ENCODE peak calls at places on chromosomes 6 and 20, in four cellular contexts. U is pancreas, N is cardiac muscle cell, M is breast epithelium. F is an unnamed sample.

GRCh38 chr20:32580970-32581838 is 3.9 kb downstream of the NOL4L start:
- DNase-seq in N (peak; percentile 67), M (no peak), U (no peak), F (no peak)

GRCh38 chr6:11110921-11111768 is at the start of gene ERVFRD-1:
- DNase-seq in M (no peak), U (no peak), N (no peak), F (no peak)

GRCh38 chr6:22821664-22822320 is 252.4 kb downstream of the HDGFL1 start:
- DNase-seq in U (no peak), N (no peak), M (no peak), F (no peak)

GRCh38 chr20:63064745-63065711 is 58.3 kb upstream of the BHLHE23 start:
- DNase-seq in N (no peak), U (no peak), M (no peak), F (no peak)

GRCh38 chr6:39357998-39358686 is 35.6 kb upstream of the KCNK16 start:
- DNase-seq in N (peak; percentile 82), U (peak; percentile 54), M (no peak), F (peak; percentile 74)

GRCh38 chr20:61903575-61904340 is 161.9 kb downstream of the TAF4 start:
- DNase-seq in N (no peak), M (no peak), U (no peak), F (no peak)

GRCh38 chr6:39931607-39932006 is 2.7 kb downstream of the MOCS1 start:
- DNase-seq in U (no peak), M (no peak), N (no peak), F (no peak)

GRCh38 chr20:36314734-36315544 is 8.8 kb downstream of the DLGAP4 start:
- DNase-seq in N (no peak), M (no peak), U (no peak), F (no peak)

GRCh38 chr20:23344336-23344735 is 6.3 kb upstream of the NXT1 start:
- DNase-seq in M (no peak), N (peak; percentile 85), U (no peak), F (no peak)

GRCh38 chr6:32932132-32932868 is 8.5 kb downstream of the HLA-DMB start:
- DNase-seq in M (no peak), N (no peak), U (no peak), F (no peak)

GRCh38 chr6:30200551-30201281 is 12.5 kb downstream of the TRIM26 start:
- DNase-seq in M (no peak), N (no peak), U (no peak), F (no peak)

GRCh38 chr20:46186210-46186609 is 68.1 kb downstream of the CD40 start:
- DNase-seq in M (no peak), N (no peak), U (no peak), F (no peak)

GRCh38 chr6:44594471-44594870 is 207.0 kb downstream of the CDC5L start:
- DNase-seq in M (no peak), N (peak; percentile 25), U (no peak), F (no peak)

GRCh38 chr20:58023346-58023745 is 205.1 kb downstream of the ANKRD60 start:
- DNase-seq in N (no peak), M (no peak), U (no peak), F (no peak)

GRCh38 chr20:37270586-37271420 is 9.2 kb upstream of the GHRH start:
- DNase-seq in N (no peak), M (no peak), U (no peak), F (no peak)

GRCh38 chr6:133814797-133815196 is 74.1 kb upstream of the TCF21 start:
- DNase-seq in U (no peak), M (no peak), N (no peak), F (peak; percentile 84)

GRCh38 chr20:63260521-63260920 is 6.3 kb upstream of the NKAIN4 start:
- DNase-seq in N (no peak), M (no peak), U (no peak), F (no peak)

GRCh38 chr6:119353696-119354095 is 4.1 kb upstream of the MAN1A1 start:
- DNase-seq in N (no peak), M (no peak), U (no peak), F (no peak)

GRCh38 chr6:44275749-44276648 is 5.7 kb downstream of the TMEM151B start:
- DNase-seq in N (no peak), M (no peak), U (no peak), F (no peak)

GRCh38 chr20:52621401-52621800 is 350.8 kb upstream of the TSHZ2 start:
- DNase-seq in N (no peak), M (no peak), U (no peak), F (no peak)

GRCh38 chr6:144581807-144582537 is 296.8 kb downstream of the UTRN start:
- DNase-seq in U (peak; percentile 17), N (peak; percentile 49), M (no peak), F (peak; percentile 71)

GRCh38 chr20:46721476-46721875 is 12.0 kb downstream of the SLC2A10 start:
- DNase-seq in U (no peak), M (no peak), N (no peak), F (no peak)

GRCh38 chr6:170110201-170111140 is 180.4 kb downstream of the DLL1 start:
- DNase-seq in N (no peak), U (peak; percentile 6), M (no peak), F (no peak)

GRCh38 chr6:24879351-24879750 is 56.4 kb downstream of the RIPOR2 start:
- DNase-seq in N (no peak), M (no peak), U (no peak), F (no peak)

GRCh38 chr6:72286911-72287311 is 335.0 kb upstream of the KCNQ5 start:
- DNase-seq in M (no peak), U (no peak), N (no peak), F (peak; percentile 35)

GRCh38 chr20:37480915-37481314 is 40.1 kb upstream of the NNAT start:
- DNase-seq in M (no peak), U (no peak), N (no peak), F (no peak)

GRCh38 chr6:143545165-143545564 is 33.6 kb upstream of the FUCA2 start:
- DNase-seq in M (no peak), U (no peak), N (no peak), F (no peak)

GRCh38 chr6:29845405-29846006 is 17.9 kb downstream of the HLA-G start:
- DNase-seq in U (no peak), M (no peak), N (no peak), F (no peak)

GRCh38 chr20:44836596-44837120 is 26.3 kb upstream of the RIMS4 start:
- DNase-seq in N (no peak), M (no peak), U (no peak), F (no peak)

GRCh38 chr6:120924214-120924613 is 410.1 kb downstream of the TBC1D32 start:
- DNase-seq in M (no peak), U (no peak), N (no peak), F (no peak)

GRCh38 chr6:122696079-122696478 is 83.4 kb upstream of the FABP7 start:
- DNase-seq in M (no peak), U (no peak), N (no peak), F (peak; percentile 66)

GRCh38 chr6:157328108-157328692 is 4.9 kb upstream of the TMEM242 start:
- DNase-seq in N (no peak), U (no peak), M (no peak), F (peak; percentile 79)

GRCh38 chr6:6924708-6925107 is 183.1 kb upstream of the RREB1 start:
- DNase-seq in U (peak; percentile 37), M (no peak), N (no peak), F (no peak)

GRCh38 chr6:130708338-130708737 is 118.9 kb upstream of the SMLR1 start:
- DNase-seq in U (no peak), M (no peak), N (no peak), F (no peak)

GRCh38 chr6:135853227-135853626 is 1.7 kb downstream of the PDE7B start:
- DNase-seq in M (no peak), U (no peak), N (no peak), F (no peak)

GRCh38 chr6:106684011-106684410 is 54.6 kb downstream of the QRSL1 start:
- DNase-seq in M (no peak), U (no peak), N (no peak), F (no peak)
- H3K27ac ChIP-seq in M (no peak overlapping the region), U (no peak overlapping the region), N (no peak overlapping the region), F (no peak overlapping the region)

GRCh38 chr20:6123650-6124014 is 802 bp upstream of the FERMT1 start:
- DNase-seq in U (no peak), M (no peak), N (no peak), F (no peak)
- H3K27ac ChIP-seq in U (peak overlapping the region; percentile 69), M (no peak overlapping the region), N (peak overlapping the region; percentile 85), F (no peak overlapping the region)

GRCh38 chr6:31775184-31775583 is 1.9 kb downstream of the VWA7 start:
- DNase-seq in U (no peak), M (no peak), N (no peak), F (no peak)
- H3K27ac ChIP-seq in U (no peak overlapping the region), M (no peak overlapping the region), N (peak overlapping the region; percentile 50), F (no peak overlapping the region)

DNA sequence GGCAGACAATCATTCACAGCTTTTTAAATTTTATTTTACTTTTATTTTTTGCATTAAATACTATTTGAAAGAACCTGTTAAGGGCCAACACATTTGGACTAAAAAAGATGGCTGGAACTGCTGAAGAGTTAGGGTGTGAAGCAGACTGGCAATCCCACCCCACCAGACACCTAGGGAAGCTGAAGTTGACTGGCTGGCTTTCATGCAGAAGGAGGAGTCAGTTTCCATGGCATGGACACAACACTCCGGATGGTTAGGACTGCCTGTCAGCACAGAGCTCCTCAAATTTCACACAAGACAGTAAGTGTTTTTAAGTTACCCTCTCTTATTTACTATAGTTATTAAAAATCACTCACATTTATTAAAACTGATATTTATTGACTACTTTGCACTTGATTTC is at the start of gene ANKRD66:
- DNase-seq in N (no peak), M (no peak), U (no peak), F (no peak)
- H3K27ac ChIP-seq in N (no peak within 1 kb of the TSS), M (no peak within 1 kb of the TSS), U (no peak within 1 kb of the TSS), F (no peak within 1 kb of the TSS)

F was measured in A673.